ENCODE peak calls at places on chromosome 7, in six cellular contexts. T, X, F, G, Z and U are unnamed samples.
A peak's percentile ranks its signal among the peaks of the same experiment; 100 is the strongest.

GRCh38 chr7:92025260-92025659 is 84.6 kb downstream of the AKAP9 start:
- DNase-seq in T (peak; percentile 93), X (no peak), F (peak; percentile 80), G (peak; percentile 87), Z (no peak), U (peak; percentile 81)

GRCh38 chr7:17046666-17047065 is 164.9 kb upstream of the AGR3 start:
- DNase-seq in T (no peak), X (peak; percentile 39), F (no peak), G (no peak), Z (no peak), U (peak; percentile 48)

GRCh38 chr7:151080091-151080521 is 503 bp downstream of the FASTK start:
- DNase-seq in T (no peak), X (no peak), F (no peak), G (no peak), Z (no peak), U (peak; percentile 43)

GRCh38 chr7:26567263-26567662 is 275.6 kb downstream of the SNX10 start:
- DNase-seq in T (no peak), X (no peak), F (no peak), G (no peak), Z (no peak), U (no peak)

GRCh38 chr7:151658778-151659177 is 139.1 kb upstream of the RHEB start:
- DNase-seq in T (peak; percentile 42), X (no peak), F (peak; percentile 31), G (no peak), Z (no peak), U (peak; percentile 51)

GRCh38 chr7:91050677-91051076 is 213.6 kb upstream of the FZD1 start:
- DNase-seq in T (no peak), X (no peak), F (no peak), G (no peak), Z (no peak), U (peak; percentile 14)

GRCh38 chr7:121107923-121108498 is 119.5 kb downstream of the CPED1 start:
- DNase-seq in T (peak; percentile 71), X (no peak), F (peak; percentile 73), G (peak; percentile 45), Z (no peak), U (peak; percentile 80)

GRCh38 chr7:24779283-24779655 is 22.0 kb upstream of the GSDME start:
- DNase-seq in T (no peak), X (no peak), F (peak; percentile 25), G (no peak), Z (no peak), U (no peak)

GRCh38 chr7:90708841-90709317 is 112.8 kb downstream of the CDK14 start:
- DNase-seq in T (no peak), X (no peak), F (peak; percentile 48), G (peak; percentile 19), Z (no peak), U (peak; percentile 39)

GRCh38 chr7:17099083-17099973 is 199.1 kb upstream of the AHR start:
- DNase-seq in T (peak; percentile 99), X (peak; percentile 78), F (peak; percentile 55), G (peak; percentile 52), Z (peak; percentile 71), U (peak; percentile 65)

GRCh38 chr7:113199841-113200240 is 81.5 kb upstream of the SMIM30 start:
- DNase-seq in T (peak; percentile 21), X (no peak), F (peak; percentile 40), G (peak; percentile 61), Z (no peak), U (peak; percentile 86)

GRCh38 chr7:15891151-15891842 is 204.8 kb upstream of the MEOX2 start:
- DNase-seq in T (peak; percentile 55), X (no peak), F (peak; percentile 54), G (peak; percentile 58), Z (no peak), U (peak; percentile 46)

GRCh38 chr7:133675510-133676218 is 422.8 kb downstream of the EXOC4 start:
- DNase-seq in T (peak; percentile 58), X (no peak), F (no peak), G (no peak), Z (no peak), U (peak; percentile 31)

GRCh38 chr7:27586825-27587224 is 75.9 kb downstream of the HIBADH start:
- DNase-seq in T (no peak), X (no peak), F (peak; percentile 17), G (no peak), Z (no peak), U (no peak)

GRCh38 chr7:149885191-149886017 is 11.6 kb downstream of the ATP6V0E2 start:
- DNase-seq in T (no peak), X (no peak), F (no peak), G (no peak), Z (no peak), U (no peak)

GRCh38 chr7:30921540-30921930 is 9.9 kb downstream of the AQP1 start:
- DNase-seq in T (no peak), X (no peak), F (no peak), G (no peak), Z (no peak), U (no peak)

GRCh38 chr7:143512488-143513340 is 35.0 kb downstream of the TAS2R41 start:
- DNase-seq in T (peak; percentile 75), X (no peak), F (no peak), G (no peak), Z (no peak), U (peak; percentile 81)

GRCh38 chr7:131747625-131748024 is 191.2 kb upstream of the PODXL start:
- DNase-seq in T (no peak), X (no peak), F (no peak), G (no peak), Z (no peak), U (no peak)

GRCh38 chr7:149036676-149037075 is 8.4 kb upstream of the PDIA4 start:
- DNase-seq in T (no peak), X (no peak), F (no peak), G (no peak), Z (no peak), U (no peak)

GRCh38 chr7:159070422-159071148 is 74.1 kb downstream of the VIPR2 start:
- DNase-seq in T (no peak), X (no peak), F (no peak), G (no peak), Z (no peak), U (peak; percentile 10)

GRCh38 chr7:132536646-132537395 is 39.4 kb downstream of the PLXNA4 start:
- DNase-seq in T (no peak), X (no peak), F (peak; percentile 57), G (peak; percentile 25), Z (no peak), U (peak; percentile 44)

GRCh38 chr7:37915438-37915837 is 1.2 kb downstream of the SFRP4 start:
- DNase-seq in T (no peak), X (no peak), F (no peak), G (no peak), Z (no peak), U (no peak)

GRCh38 chr7:1914743-1915142 is 244.7 kb downstream of the ELFN1 start:
- DNase-seq in T (no peak), X (no peak), F (no peak), G (no peak), Z (no peak), U (no peak)

GRCh38 chr7:147062897-147063296 is 946.3 kb downstream of the CNTNAP2 start:
- DNase-seq in T (no peak), X (no peak), F (no peak), G (no peak), Z (no peak), U (no peak)

GRCh38 chr7:149799397-149800168 is 26.2 kb upstream of the ZNF467 start:
- DNase-seq in T (no peak), X (peak; percentile 35), F (no peak), G (no peak), Z (no peak), U (no peak)

GRCh38 chr7:35251606-35252310 is 2.1 kb downstream of the TBX20 start:
- DNase-seq in T (no peak), X (no peak), F (no peak), G (no peak), Z (no peak), U (no peak)

DNA sequence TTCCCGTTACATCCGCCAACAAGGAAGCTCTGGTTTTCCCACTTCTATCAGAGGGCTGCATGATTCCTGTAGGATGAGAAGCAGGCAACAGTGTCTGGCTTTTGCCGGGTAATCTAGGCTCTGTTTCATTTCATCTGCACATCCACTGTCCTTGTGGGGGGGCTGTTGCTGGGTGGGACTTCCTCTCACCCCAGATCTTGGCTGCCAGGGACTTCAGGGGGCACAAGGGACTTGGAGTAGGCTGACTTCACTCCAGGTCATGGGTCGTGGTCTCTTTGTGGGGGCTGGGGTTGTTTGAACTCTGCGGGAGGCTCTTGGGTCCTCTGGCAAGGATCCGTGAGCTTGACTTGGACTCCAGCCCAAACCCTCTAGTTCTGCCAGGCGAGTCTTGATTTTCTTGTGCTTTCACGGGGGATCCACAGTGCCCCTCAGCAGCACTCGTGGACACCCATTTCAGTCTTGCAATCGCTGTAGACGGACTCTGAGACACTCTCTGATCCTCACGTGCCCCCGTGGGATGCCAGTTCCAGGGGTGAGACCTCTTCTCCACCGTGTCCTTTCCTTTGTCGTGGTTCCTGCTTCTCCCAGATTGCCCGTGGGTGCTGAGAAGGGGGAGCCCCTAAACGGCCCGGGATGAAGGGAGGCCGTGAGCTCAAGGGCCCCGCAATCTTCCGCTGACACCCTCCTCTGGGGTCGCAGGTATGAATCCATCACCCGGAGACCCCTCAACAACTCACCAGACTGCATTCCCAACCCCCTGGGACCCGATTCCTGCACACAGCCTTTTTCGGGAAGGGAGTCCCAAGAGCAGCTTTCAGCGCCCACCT is 21.4 kb upstream of the ZNF273 start:
- DNase-seq in T (no peak), X (peak; percentile 21), F (no peak), G (no peak), Z (peak; percentile 60), U (no peak)
- TF ChIP-seq CTCF in T (no peak), X (no peak), F (no peak), G (no peak), Z (no peak), U (no peak)

GRCh38 chr7:156616269-156617202 is 24.0 kb upstream of the RNF32 start:
- DNase-seq in T (no peak), X (no peak), F (no peak), G (no peak), Z (no peak), U (no peak)
- H3K4me3 ChIP-seq in T (peak overlapping the region; percentile 21), X (peak overlapping the region; percentile 37), F (no peak overlapping the region), G (peak overlapping the region; percentile 44), Z (peak overlapping the region; percentile 32), U (no peak overlapping the region)

DNA sequence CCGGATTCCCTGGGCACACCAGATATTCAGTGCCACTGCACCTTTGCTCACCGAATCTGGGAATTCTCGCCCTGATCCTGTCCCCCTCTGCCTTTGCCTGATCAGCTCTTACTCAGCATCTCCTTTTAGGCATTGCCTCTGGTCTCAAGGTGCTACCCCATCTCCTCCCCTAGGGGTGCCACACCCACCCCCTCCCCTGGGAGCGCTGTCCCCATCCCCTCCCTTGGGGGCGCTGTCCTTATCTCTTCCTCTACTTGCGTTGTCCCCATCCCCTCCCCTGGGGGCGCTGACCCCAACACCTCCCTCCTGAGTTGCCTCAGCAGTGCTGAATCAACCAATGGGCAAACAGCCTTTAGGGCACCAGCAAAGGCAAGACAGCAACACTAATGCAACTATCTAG is 686.9 kb upstream of the FOXK1 start:
- DNase-seq in T (no peak), X (no peak), F (no peak), G (no peak), Z (no peak), U (no peak)
- TF ChIP-seq CTCF in T (no peak), X (no peak), F (no peak), G (no peak), Z (no peak), U (no peak)

DNA sequence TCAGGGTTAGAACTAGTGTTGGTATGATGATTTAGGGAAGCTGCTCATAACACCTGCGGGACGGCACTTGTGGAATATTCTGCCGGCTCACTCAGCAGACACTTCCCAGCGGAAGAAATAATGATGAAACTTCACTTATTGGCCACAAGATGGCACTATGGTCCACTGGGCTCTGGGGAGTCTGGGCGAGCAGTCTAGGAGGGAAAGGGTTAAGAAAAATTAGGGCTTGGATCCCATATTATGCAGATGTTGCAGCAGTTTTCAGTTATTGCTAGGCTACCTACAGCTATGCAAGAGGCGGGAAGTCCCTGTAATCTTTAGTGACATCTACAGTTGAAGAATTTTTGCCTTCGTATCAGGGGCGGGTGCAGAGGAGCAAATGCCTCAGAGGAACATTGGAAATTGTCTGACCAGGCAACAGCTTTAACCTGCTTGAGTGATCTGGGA is 238.7 kb upstream of the PRSS58 start:
- DNase-seq in T (peak; percentile 47), X (no peak), F (peak; percentile 54), G (no peak), Z (no peak), U (peak; percentile 61)
- H3K4me3 ChIP-seq in T (no peak overlapping the region), X (no peak overlapping the region), F (no peak overlapping the region), G (no peak overlapping the region), Z (no peak overlapping the region), U (no peak overlapping the region)